ENCODE peak calls at places on chromosomes 3 and 15, in seven cellular contexts. Z is HCT116, G is GM23248, H is hepatocyte, S is PC-3, B is GM23338, R is MM.1S. A is an unnamed sample.
A peak's percentile ranks its signal among the peaks of the same experiment; 100 is the strongest.

GRCh38 chr3:4899654-4900236 is 79.5 kb upstream of the BHLHE40 start:
- DNase-seq in Z (no peak), G (no peak), H (no peak), S (peak; percentile 45), B (no peak), R (no peak), A (no peak)

GRCh38 chr3:53109822-53110771 is 20.1 kb downstream of the RFT1 start:
- DNase-seq in Z (peak; percentile 19), G (peak; percentile 84), H (peak; percentile 79), S (peak; percentile 65), B (peak; percentile 79), R (peak; percentile 95), A (peak; percentile 59)

GRCh38 chr3:139506792-139507191 is 30.5 kb upstream of the RBP2 start:
- DNase-seq in Z (no peak), G (no peak), H (peak; percentile 29), S (peak; percentile 30), B (peak; percentile 38), R (no peak), A (peak; percentile 12)

GRCh38 chr3:126466886-126467610 is 8.6 kb downstream of the ZXDC start:
- DNase-seq in Z (no peak), G (no peak), H (no peak), S (no peak), B (no peak), R (no peak), A (no peak)

GRCh38 chr3:61561374-61562041 is at the start of gene PTPRG:
- DNase-seq in Z (peak; percentile 69), G (peak; percentile 98), H (peak; percentile 96), S (peak; percentile 62), B (peak; percentile 93), R (peak; percentile 87), A (peak; percentile 96)

GRCh38 chr3:143731776-143732175 is 116.5 kb downstream of the SLC9A9 start:
- DNase-seq in Z (no peak), G (no peak), H (no peak), S (no peak), B (no peak), R (no peak), A (no peak)

GRCh38 chr3:171435143-171435542 is 25.1 kb downstream of the TNIK start:
- DNase-seq in Z (no peak), G (no peak), H (no peak), S (no peak), B (peak; percentile 71), R (no peak), A (no peak)

GRCh38 chr3:133152056-133152455 is 113.9 kb downstream of the TMEM108 start:
- DNase-seq in Z (no peak), G (no peak), H (peak; percentile 10), S (no peak), B (no peak), R (no peak), A (no peak)

GRCh38 chr3:23435318-23435717 is 232.2 kb downstream of the UBE2E2 start:
- DNase-seq in Z (no peak), G (no peak), H (peak; percentile 4), S (no peak), B (peak; percentile 75), R (no peak), A (no peak)

GRCh38 chr3:120765830-120766511 is 23.4 kb downstream of the GTF2E1 start:
- DNase-seq in Z (no peak), G (no peak), H (no peak), S (no peak), B (no peak), R (peak; percentile 16), A (no peak)

GRCh38 chr3:16079519-16079918 is 95.0 kb upstream of the GALNT15 start:
- DNase-seq in Z (no peak), G (peak; percentile 63), H (no peak), S (peak; percentile 97), B (no peak), R (no peak), A (no peak)

GRCh38 chr3:127697531-127698240 is 24.9 kb downstream of the ABTB1 start:
- DNase-seq in Z (peak; percentile 50), G (peak; percentile 87), H (peak; percentile 69), S (peak; percentile 70), B (peak; percentile 81), R (peak; percentile 52), A (peak; percentile 80)

GRCh38 chr15:84811151-84811550 is 6.0 kb upstream of the ALPK3 start:
- DNase-seq in Z (no peak), G (no peak), H (no peak), S (no peak), B (no peak), R (no peak), A (no peak)

GRCh38 chr15:55267401-55268053 is 22.1 kb downstream of the RAB27A start:
- DNase-seq in Z (no peak), G (no peak), H (peak; percentile 37), S (no peak), B (no peak), R (no peak), A (no peak)

GRCh38 chr3:130259170-130259874 is 86.2 kb upstream of the COL6A5 start:
- DNase-seq in Z (no peak), G (peak; percentile 6), H (no peak), S (no peak), B (no peak), R (no peak), A (no peak)

GRCh38 chr15:87639305-87640011 is 617.1 kb downstream of the NTRK3 start:
- DNase-seq in Z (no peak), G (no peak), H (no peak), S (no peak), B (no peak), R (no peak), A (no peak)

GRCh38 chr3:179772297-179772696 is 119.5 kb downstream of the USP13 start:
- DNase-seq in Z (no peak), G (no peak), H (no peak), S (no peak), B (peak; percentile 36), R (no peak), A (no peak)

GRCh38 chr3:192514754-192515660 is 212.3 kb downstream of the FGF12 start:
- DNase-seq in Z (no peak), G (peak; percentile 3), H (peak; percentile 81), S (no peak), B (peak; percentile 93), R (peak; percentile 36), A (peak; percentile 84)

GRCh38 chr15:25051399-25052154 is 96.8 kb downstream of the SNRPN start:
- DNase-seq in Z (no peak), G (no peak), H (no peak), S (no peak), B (no peak), R (no peak), A (no peak)

GRCh38 chr3:149151843-149152242 is 22.4 kb downstream of the HPS3 start:
- DNase-seq in Z (no peak), G (peak; percentile 48), H (no peak), S (peak; percentile 28), B (no peak), R (peak; percentile 87), A (no peak)

GRCh38 chr3:86388848-86389247 is 602.1 kb downstream of the VGLL3 start:
- DNase-seq in Z (no peak), G (no peak), H (no peak), S (peak; percentile 13), B (peak; percentile 37), R (no peak), A (no peak)

GRCh38 chr3:162704991-162705390 is 1208.4 kb downstream of the OTOL1 start:
- DNase-seq in Z (no peak), G (peak; percentile 2), H (peak; percentile 28), S (no peak), B (no peak), R (no peak), A (no peak)

GRCh38 chr3:27859821-27860220 is 137.7 kb upstream of the EOMES start:
- DNase-seq in Z (no peak), G (no peak), H (no peak), S (peak; percentile 8), B (no peak), R (no peak), A (no peak)

DNA sequence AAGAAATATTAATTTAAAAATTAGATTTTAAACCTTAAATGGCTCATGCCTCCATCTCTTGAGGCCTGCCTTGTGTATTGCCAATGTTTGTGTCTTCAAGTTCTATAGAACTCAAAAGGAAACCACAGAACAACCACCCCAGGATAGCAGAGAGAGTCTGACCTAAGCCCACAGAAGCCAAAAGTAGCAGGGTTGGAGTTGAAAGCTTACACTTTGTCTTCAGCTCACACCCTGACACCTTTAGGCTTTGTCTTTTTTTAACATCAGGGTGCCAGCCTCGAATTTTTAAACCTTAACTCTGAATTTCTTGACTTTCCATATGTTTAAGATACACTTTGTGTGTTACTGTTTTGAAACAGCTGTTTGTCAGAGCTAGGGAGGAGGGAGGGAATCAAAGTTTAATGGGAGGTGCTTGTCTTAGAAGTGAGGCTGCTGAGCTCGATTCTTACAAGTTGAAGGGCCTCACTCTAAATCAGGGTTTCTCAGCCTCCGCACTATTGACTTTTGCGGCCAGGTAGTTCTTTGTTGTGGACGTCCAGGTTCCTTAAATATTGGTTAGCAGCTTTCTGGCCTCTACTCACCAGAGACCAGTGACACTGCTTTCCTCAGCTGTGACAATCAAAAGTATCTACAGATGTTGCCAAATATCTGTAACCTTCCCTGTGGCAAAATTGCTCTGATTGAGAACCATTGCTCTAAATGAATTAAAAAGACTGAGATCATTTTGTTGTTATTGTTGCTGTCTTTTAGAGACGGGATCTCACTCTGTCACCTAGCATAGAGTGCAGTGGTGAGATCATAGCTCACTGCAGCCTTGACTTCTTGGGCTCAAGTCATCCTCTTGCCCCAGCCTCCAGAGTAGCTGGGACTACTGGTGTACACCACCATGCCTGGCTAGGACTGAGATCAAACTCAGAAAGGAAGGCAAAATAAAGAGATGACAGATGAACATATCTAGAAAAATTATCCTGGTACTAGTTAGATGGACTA is 139.2 kb upstream of the EOMES start:
- DNase-seq in Z (no peak), G (no peak), H (no peak), S (no peak), B (no peak), R (no peak), A (no peak)
- TF ChIP-seq EZH2phosphoT487 in Z (no peak), G (no peak), H (no peak), S (no peak), B (no peak), R (no peak), A (no peak)

GRCh38 chr3:30142946-30143345 is 463.5 kb upstream of the TGFBR2 start:
- DNase-seq in Z (no peak), G (no peak), H (no peak), S (no peak), B (no peak), R (no peak), A (no peak)
- TF ChIP-seq EZH2 in Z (no peak), G (no peak), H (no peak), S (no peak), B (no peak), R (no peak), A (no peak)

DNA sequence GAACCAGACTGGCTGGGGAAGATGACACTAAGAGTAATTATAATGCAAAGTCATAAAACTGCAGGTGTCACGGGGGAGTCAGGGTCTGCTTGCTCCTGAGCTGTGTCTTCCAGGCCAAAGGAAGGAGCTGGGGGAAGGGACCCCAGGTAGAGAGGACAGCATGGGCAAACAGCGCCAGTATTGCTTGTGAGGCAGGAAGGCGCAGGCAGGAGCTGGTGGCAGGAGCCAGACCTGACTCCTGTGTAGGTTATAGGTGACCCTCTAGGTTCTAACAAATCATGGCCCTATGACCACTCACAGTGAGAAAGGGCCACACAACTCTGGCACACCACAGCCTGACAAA is 1.9 kb downstream of the CISH start:
- DNase-seq in Z (no peak), G (no peak), H (no peak), S (no peak), B (no peak), R (no peak), A (no peak)
- H3K79me2 ChIP-seq in Z (no peaks in the 10 kb centered on the region), G (no peaks in the 10 kb centered on the region), H (peaks cover 20% of the 10 kb centered on the region), S (no peaks in the 10 kb centered on the region), B (no peaks in the 10 kb centered on the region), R (no peaks in the 10 kb centered on the region), A (no peaks in the 10 kb centered on the region)

GRCh38 chr15:42650208-42651066 is 75.0 kb downstream of the STARD9 start:
- DNase-seq in Z (peak; percentile 61), G (peak; percentile 97), H (peak; percentile 80), S (peak; percentile 98), B (peak; percentile 83), R (peak; percentile 83), A (peak; percentile 69)
- TF ChIP-seq EZH2phosphoT487 in Z (no peak), G (no peak), H (no peak), S (no peak), B (no peak), R (no peak), A (no peak)